ENCODE peak calls at places on chromosomes 2 and 18, in ten cellular contexts. One of them, this sample, is unnamed.

GRCh38 chr2:54528311-54528945 is 72.3 kb downstream of the SPTBN1 start:
- DNase-seq in lung: no peak
- DNase-seq in foreskin fibroblast: no peak
- DNase-seq in GM12864: no peak
- DNase-seq in pancreas: no peak
- DNase-seq in left lung: no peak
- DNase-seq in body of pancreas: no peak
- DNase-seq in testis: no peak
- DNase-seq in astrocyte: peak
- DNase-seq in upper lobe of right lung: no peak
- DNase-seq in this sample: peak

GRCh38 chr2:189163889-189164288 is 15.7 kb downstream of the COL5A2 start:
- DNase-seq in lung: no peak
- DNase-seq in foreskin fibroblast: peak
- DNase-seq in GM12864: no peak
- DNase-seq in pancreas: no peak
- DNase-seq in left lung: no peak
- DNase-seq in body of pancreas: no peak
- DNase-seq in testis: no peak
- DNase-seq in astrocyte: peak
- DNase-seq in upper lobe of right lung: no peak
- DNase-seq in this sample: peak

GRCh38 chr18:57841568-57841967 is 38.5 kb upstream of the ATP8B1 start:
- DNase-seq in lung: no peak
- DNase-seq in foreskin fibroblast: no peak
- DNase-seq in GM12864: peak
- DNase-seq in pancreas: no peak
- DNase-seq in left lung: no peak
- DNase-seq in body of pancreas: no peak
- DNase-seq in testis: no peak
- DNase-seq in astrocyte: no peak
- DNase-seq in upper lobe of right lung: no peak
- DNase-seq in this sample: no peak

GRCh38 chr2:234426616-234427015 is 70.3 kb downstream of the ARL4C start:
- DNase-seq in lung: no peak
- DNase-seq in foreskin fibroblast: no peak
- DNase-seq in GM12864: no peak
- DNase-seq in pancreas: no peak
- DNase-seq in left lung: no peak
- DNase-seq in body of pancreas: no peak
- DNase-seq in testis: no peak
- DNase-seq in astrocyte: no peak
- DNase-seq in upper lobe of right lung: no peak
- DNase-seq in this sample: no peak

GRCh38 chr2:231227309-231228162 is 29.1 kb downstream of the ARMC9 start:
- DNase-seq in lung: peak
- DNase-seq in foreskin fibroblast: peak
- DNase-seq in GM12864: peak
- DNase-seq in pancreas: peak
- DNase-seq in left lung: no peak
- DNase-seq in body of pancreas: peak
- DNase-seq in testis: peak
- DNase-seq in astrocyte: peak
- DNase-seq in upper lobe of right lung: no peak
- DNase-seq in this sample: peak

GRCh38 chr2:222796413-222797103 is 64.3 kb upstream of the ACSL3 start:
- DNase-seq in lung: no peak
- DNase-seq in foreskin fibroblast: peak
- DNase-seq in GM12864: no peak
- DNase-seq in pancreas: peak
- DNase-seq in left lung: no peak
- DNase-seq in body of pancreas: peak
- DNase-seq in testis: no peak
- DNase-seq in astrocyte: no peak
- DNase-seq in upper lobe of right lung: no peak
- DNase-seq in this sample: no peak

GRCh38 chr2:225764346-225764745 is 364.8 kb downstream of the NYAP2 start:
- DNase-seq in lung: no peak
- DNase-seq in foreskin fibroblast: no peak
- DNase-seq in GM12864: no peak
- DNase-seq in pancreas: no peak
- DNase-seq in left lung: no peak
- DNase-seq in body of pancreas: no peak
- DNase-seq in testis: no peak
- DNase-seq in astrocyte: peak
- DNase-seq in upper lobe of right lung: no peak
- DNase-seq in this sample: peak

GRCh38 chr2:241809383-241810303 is 650 bp downstream of the NEU4 start:
- DNase-seq in lung: no peak
- DNase-seq in foreskin fibroblast: no peak
- DNase-seq in GM12864: no peak
- DNase-seq in pancreas: no peak
- DNase-seq in left lung: no peak
- DNase-seq in body of pancreas: no peak
- DNase-seq in testis: no peak
- DNase-seq in astrocyte: no peak
- DNase-seq in upper lobe of right lung: peak
- DNase-seq in this sample: no peak

GRCh38 chr2:98730053-98730850 is 680 bp downstream of the MGAT4A start:
- DNase-seq in lung: peak
- DNase-seq in foreskin fibroblast: peak
- DNase-seq in GM12864: no peak
- DNase-seq in pancreas: peak
- DNase-seq in left lung: peak
- DNase-seq in body of pancreas: peak
- DNase-seq in testis: peak
- DNase-seq in astrocyte: no peak
- DNase-seq in upper lobe of right lung: peak
- DNase-seq in this sample: no peak

GRCh38 chr18:9570255-9570654 is 44.1 kb downstream of the PPP4R1 start:
- DNase-seq in lung: no peak
- DNase-seq in foreskin fibroblast: no peak
- DNase-seq in GM12864: no peak
- DNase-seq in pancreas: no peak
- DNase-seq in left lung: no peak
- DNase-seq in body of pancreas: no peak
- DNase-seq in testis: no peak
- DNase-seq in astrocyte: no peak
- DNase-seq in upper lobe of right lung: no peak
- DNase-seq in this sample: no peak

DNA sequence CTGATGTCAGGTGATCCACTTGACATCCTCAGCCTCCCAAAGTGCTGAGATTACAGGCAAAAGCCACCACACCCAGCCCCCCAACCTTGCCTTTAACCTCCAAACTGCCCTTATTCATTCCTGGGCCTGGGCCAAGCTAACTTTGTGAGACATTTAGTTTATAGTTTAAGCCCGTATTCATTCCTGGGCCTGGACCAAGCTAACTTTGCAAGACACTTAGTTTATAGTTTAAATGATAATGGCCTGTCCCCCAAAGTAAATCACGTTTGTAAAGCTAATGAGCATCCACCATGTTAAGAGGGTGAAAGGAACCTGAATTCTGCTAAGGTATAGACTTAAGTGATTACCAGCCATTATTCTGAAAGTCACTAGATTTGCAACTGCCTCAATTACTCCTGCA is 68.7 kb downstream of the NEURL3 start:
- DNase-seq in lung: no peak
- DNase-seq in foreskin fibroblast: no peak
- DNase-seq in GM12864: no peak
- DNase-seq in pancreas: no peak
- DNase-seq in left lung: no peak
- DNase-seq in body of pancreas: no peak
- DNase-seq in testis: no peak
- DNase-seq in astrocyte: no peak
- DNase-seq in upper lobe of right lung: no peak
- DNase-seq in this sample: no peak
- H3K4me3 ChIP-seq in lung: no peak
- H3K4me3 ChIP-seq in foreskin fibroblast: no peak
- H3K4me3 ChIP-seq in GM12864: no peak
- H3K4me3 ChIP-seq in pancreas: no peak
- H3K4me3 ChIP-seq in left lung: no peak
- H3K4me3 ChIP-seq in body of pancreas: no peak
- H3K4me3 ChIP-seq in testis: no peak
- H3K4me3 ChIP-seq in astrocyte: no peak
- H3K4me3 ChIP-seq in upper lobe of right lung: no peak
- H3K4me3 ChIP-seq in this sample: no peak

GRCh38 chr2:86335865-86336321 is 1.5 kb downstream of the REEP1 start:
- DNase-seq in lung: no peak
- DNase-seq in foreskin fibroblast: no peak
- DNase-seq in GM12864: no peak
- DNase-seq in pancreas: no peak
- DNase-seq in left lung: no peak
- DNase-seq in body of pancreas: no peak
- DNase-seq in testis: peak
- DNase-seq in astrocyte: no peak
- DNase-seq in upper lobe of right lung: no peak
- DNase-seq in this sample: no peak

GRCh38 chr2:86336350-86337234 is 834 bp downstream of the REEP1 start:
- DNase-seq in lung: no peak
- DNase-seq in foreskin fibroblast: no peak
- DNase-seq in GM12864: no peak
- DNase-seq in pancreas: peak
- DNase-seq in left lung: peak
- DNase-seq in body of pancreas: peak
- DNase-seq in testis: no peak
- DNase-seq in astrocyte: no peak
- DNase-seq in upper lobe of right lung: no peak
- DNase-seq in this sample: no peak

GRCh38 chr2:86341470-86341869 is 4.0 kb upstream of the REEP1 start:
- DNase-seq in lung: no peak
- DNase-seq in foreskin fibroblast: no peak
- DNase-seq in GM12864: no peak
- DNase-seq in pancreas: no peak
- DNase-seq in left lung: no peak
- DNase-seq in body of pancreas: no peak
- DNase-seq in testis: no peak
- DNase-seq in astrocyte: no peak
- DNase-seq in upper lobe of right lung: no peak
- DNase-seq in this sample: no peak

GRCh38 chr2:86338778-86339295 is 1.4 kb upstream of the REEP1 start:
- DNase-seq in lung: no peak
- DNase-seq in foreskin fibroblast: no peak
- DNase-seq in GM12864: no peak
- DNase-seq in pancreas: no peak
- DNase-seq in left lung: no peak
- DNase-seq in body of pancreas: no peak
- DNase-seq in testis: peak
- DNase-seq in astrocyte: no peak
- DNase-seq in upper lobe of right lung: no peak
- DNase-seq in this sample: no peak

GRCh38 chr2:86337235-86338099 is at the start of gene REEP1:
- DNase-seq in lung: no peak
- DNase-seq in foreskin fibroblast: no peak
- DNase-seq in GM12864: no peak
- DNase-seq in pancreas: peak
- DNase-seq in left lung: peak
- DNase-seq in body of pancreas: peak
- DNase-seq in testis: peak
- DNase-seq in astrocyte: no peak
- DNase-seq in upper lobe of right lung: no peak
- DNase-seq in this sample: no peak
- H3K4me3 ChIP-seq in lung: peak
- H3K4me3 ChIP-seq in foreskin fibroblast: no peak
- H3K4me3 ChIP-seq in GM12864: peak
- H3K4me3 ChIP-seq in pancreas: peak
- H3K4me3 ChIP-seq in left lung: peak
- H3K4me3 ChIP-seq in body of pancreas: peak
- H3K4me3 ChIP-seq in testis: peak
- H3K4me3 ChIP-seq in astrocyte: peak
- H3K4me3 ChIP-seq in upper lobe of right lung: peak
- H3K4me3 ChIP-seq in this sample: peak

DNA sequence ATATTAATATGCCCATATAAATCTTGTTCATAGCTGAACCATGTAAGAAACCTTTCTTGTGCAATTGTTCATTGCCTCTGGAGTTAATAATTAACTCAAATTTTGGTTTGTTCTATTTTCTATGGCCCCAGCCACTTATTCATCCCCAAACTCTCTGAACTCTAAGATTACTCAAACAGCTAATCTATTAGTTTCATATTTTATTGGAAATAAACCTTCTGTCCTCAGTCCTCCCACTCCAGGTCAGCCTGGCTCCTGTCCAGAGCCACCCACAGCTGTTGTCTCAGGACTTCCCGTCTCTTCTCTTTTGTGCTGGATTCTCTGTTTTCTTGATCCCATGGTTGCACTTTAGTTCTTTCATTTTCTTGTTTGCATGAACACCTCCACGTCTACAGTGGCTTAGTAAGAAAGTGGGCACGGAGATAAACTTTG is 4.4 kb upstream of the RNF103 start:
- DNase-seq in lung: no peak
- DNase-seq in foreskin fibroblast: no peak
- DNase-seq in GM12864: no peak
- DNase-seq in pancreas: no peak
- DNase-seq in left lung: no peak
- DNase-seq in body of pancreas: no peak
- DNase-seq in testis: peak
- DNase-seq in astrocyte: no peak
- DNase-seq in upper lobe of right lung: peak
- DNase-seq in this sample: no peak
- H3K4me3 ChIP-seq in lung: no peak
- H3K4me3 ChIP-seq in foreskin fibroblast: no peak
- H3K4me3 ChIP-seq in GM12864: no peak
- H3K4me3 ChIP-seq in pancreas: no peak
- H3K4me3 ChIP-seq in left lung: no peak
- H3K4me3 ChIP-seq in body of pancreas: no peak
- H3K4me3 ChIP-seq in testis: no peak
- H3K4me3 ChIP-seq in astrocyte: no peak
- H3K4me3 ChIP-seq in upper lobe of right lung: no peak
- H3K4me3 ChIP-seq in this sample: no peak

GRCh38 chr2:41720702-41721344 is 327.0 kb upstream of the PKDCC start:
- DNase-seq in lung: no peak
- DNase-seq in foreskin fibroblast: peak
- DNase-seq in GM12864: no peak
- DNase-seq in pancreas: no peak
- DNase-seq in left lung: no peak
- DNase-seq in body of pancreas: no peak
- DNase-seq in testis: no peak
- DNase-seq in astrocyte: peak
- DNase-seq in upper lobe of right lung: no peak
- DNase-seq in this sample: peak

GRCh38 chr2:41723531-41723930 is 324.3 kb upstream of the PKDCC start:
- DNase-seq in lung: no peak
- DNase-seq in foreskin fibroblast: no peak
- DNase-seq in GM12864: no peak
- DNase-seq in pancreas: no peak
- DNase-seq in left lung: no peak
- DNase-seq in body of pancreas: no peak
- DNase-seq in testis: no peak
- DNase-seq in astrocyte: no peak
- DNase-seq in upper lobe of right lung: no peak
- DNase-seq in this sample: no peak

GRCh38 chr2:41720298-41720697 is 327.5 kb upstream of the PKDCC start:
- DNase-seq in lung: no peak
- DNase-seq in foreskin fibroblast: no peak
- DNase-seq in GM12864: no peak
- DNase-seq in pancreas: no peak
- DNase-seq in left lung: no peak
- DNase-seq in body of pancreas: no peak
- DNase-seq in testis: no peak
- DNase-seq in astrocyte: no peak
- DNase-seq in upper lobe of right lung: no peak
- DNase-seq in this sample: no peak

GRCh38 chr2:41719756-41720155 is 328.1 kb upstream of the PKDCC start:
- DNase-seq in lung: no peak
- DNase-seq in foreskin fibroblast: no peak
- DNase-seq in GM12864: no peak
- DNase-seq in pancreas: no peak
- DNase-seq in left lung: no peak
- DNase-seq in body of pancreas: no peak
- DNase-seq in testis: no peak
- DNase-seq in astrocyte: no peak
- DNase-seq in upper lobe of right lung: no peak
- DNase-seq in this sample: no peak

GRCh38 chr2:41722668-41723369 is 325.0 kb upstream of the PKDCC start:
- DNase-seq in lung: no peak
- DNase-seq in foreskin fibroblast: peak
- DNase-seq in GM12864: no peak
- DNase-seq in pancreas: no peak
- DNase-seq in left lung: no peak
- DNase-seq in body of pancreas: no peak
- DNase-seq in testis: peak
- DNase-seq in astrocyte: peak
- DNase-seq in upper lobe of right lung: no peak
- DNase-seq in this sample: peak
- H3K4me3 ChIP-seq in lung: no peak
- H3K4me3 ChIP-seq in foreskin fibroblast: no peak
- H3K4me3 ChIP-seq in GM12864: no peak
- H3K4me3 ChIP-seq in pancreas: no peak
- H3K4me3 ChIP-seq in left lung: no peak
- H3K4me3 ChIP-seq in body of pancreas: no peak
- H3K4me3 ChIP-seq in testis: no peak
- H3K4me3 ChIP-seq in astrocyte: no peak
- H3K4me3 ChIP-seq in upper lobe of right lung: no peak
- H3K4me3 ChIP-seq in this sample: no peak

This sample was measured in AG10803.